ENCODE peak calls at places on chromosomes 11 and 22, in five cellular contexts. S is GM20000, E is adrenal gland, R is lower leg skin, I is fibroblast of mammary gland. Z is an unnamed sample.

GRCh38 chr11:70839851-70840250 is 412.5 kb downstream of the SHANK2 start:
- DNase-seq in S (no peak), E (no peak), R (no peak), I (no peak), Z (no peak)

GRCh38 chr11:111541209-111542061 is 915 bp downstream of the LAYN start:
- DNase-seq in S (peak; percentile 43), E (peak; percentile 48), R (no peak), I (peak; percentile 74), Z (peak; percentile 82)

GRCh38 chr11:13238879-13239514 is 38.6 kb upstream of the BMAL1 start:
- DNase-seq in S (peak; percentile 34), E (peak; percentile 61), R (no peak), I (peak; percentile 62), Z (peak; percentile 33)

GRCh38 chr11:640021-640706 is 3.1 kb downstream of the DRD4 start:
- DNase-seq in S (no peak), E (no peak), R (no peak), I (no peak), Z (no peak)

GRCh38 chr11:119513141-119513805 is 90.3 kb upstream of the THY1 start:
- DNase-seq in S (no peak), E (peak; percentile 35), R (no peak), I (no peak), Z (no peak)

GRCh38 chr22:33400891-33401290 is 342.7 kb upstream of the SYN3 start:
- DNase-seq in S (no peak), E (no peak), R (no peak), I (no peak), Z (no peak)

GRCh38 chr11:62186195-62186594 is 3.8 kb upstream of the SCGB1D1 start:
- DNase-seq in S (no peak), E (no peak), R (no peak), I (no peak), Z (no peak)

GRCh38 chr11:122853261-122853660 is 15.0 kb downstream of the CRTAM start:
- DNase-seq in S (no peak), E (no peak), R (no peak), I (no peak), Z (no peak)

GRCh38 chr11:128465531-128465930 is 121.8 kb downstream of the ETS1 start:
- DNase-seq in S (no peak), E (no peak), R (no peak), I (no peak), Z (no peak)

GRCh38 chr11:126284829-126285228 is 1.9 kb downstream of the TIRAP start:
- DNase-seq in S (peak; percentile 77), E (peak; percentile 89), R (peak; percentile 73), I (peak; percentile 97), Z (peak; percentile 94)

GRCh38 chr11:1883342-1884122 is 8.2 kb downstream of the PRR33 start:
- DNase-seq in S (no peak), E (no peak), R (no peak), I (no peak), Z (no peak)

GRCh38 chr11:93905384-93905783 is 55.0 kb upstream of the VSTM5 start:
- DNase-seq in S (no peak), E (no peak), R (no peak), I (peak; percentile 86), Z (peak; percentile 80)

DNA sequence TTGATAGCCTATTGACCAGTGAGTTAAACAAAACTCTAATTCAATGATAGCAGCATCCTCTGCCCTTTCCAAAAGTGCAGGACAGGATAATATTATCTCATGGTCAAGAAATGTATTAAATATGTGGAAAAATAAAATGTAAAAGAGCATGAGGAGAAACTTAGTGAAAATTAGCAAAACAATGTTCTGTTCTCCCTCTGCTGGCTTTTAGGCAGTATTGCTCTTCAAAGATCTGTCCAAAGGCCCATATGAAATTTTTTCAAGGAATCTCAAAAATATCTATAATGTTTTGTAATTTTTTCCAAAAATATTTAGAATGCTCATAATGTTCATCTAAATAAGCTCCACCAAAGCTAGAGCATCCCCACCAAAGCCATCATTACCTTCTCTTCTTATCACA is 8.3 kb upstream of the ARL14EP start:
- DNase-seq in S (no peak), E (no peak), R (no peak), I (peak; percentile 16), Z (peak; percentile 26)
- TF ChIP-seq CTCF in S (no peak), E (peak; percentile 18), R (no peak), I (peak; percentile 49), Z (peak; percentile 59)

GRCh38 chr11:115676206-115676605 is 172.0 kb upstream of the CADM1 start:
- DNase-seq in S (no peak), E (no peak), R (no peak), I (no peak), Z (no peak)

GRCh38 chr11:115679945-115680344 is 175.7 kb upstream of the CADM1 start:
- DNase-seq in S (no peak), E (no peak), R (no peak), I (no peak), Z (no peak)

GRCh38 chr11:115677190-115677589 is 173.0 kb upstream of the CADM1 start:
- DNase-seq in S (no peak), E (no peak), R (no peak), I (no peak), Z (no peak)

GRCh38 chr11:115676768-115677167 is 172.6 kb upstream of the CADM1 start:
- DNase-seq in S (no peak), E (no peak), R (no peak), I (no peak), Z (peak; percentile 74)

GRCh38 chr11:115678942-115679341 is 174.7 kb upstream of the CADM1 start:
- DNase-seq in S (no peak), E (no peak), R (no peak), I (no peak), Z (no peak)
- TF ChIP-seq CTCF in S (no peak), E (no peak), R (no peak), I (no peak), Z (no peak)

GRCh38 chr11:38788591-38788990 is 2190.6 kb upstream of the RAG2 start:
- DNase-seq in S (no peak), E (no peak), R (no peak), I (no peak), Z (peak; percentile 0)

GRCh38 chr11:38795027-38795426 is 2197.0 kb upstream of the RAG2 start:
- DNase-seq in S (no peak), E (no peak), R (no peak), I (no peak), Z (no peak)

GRCh38 chr11:38791346-38791961 is 2193.4 kb upstream of the RAG2 start:
- DNase-seq in S (peak; percentile 37), E (peak; percentile 57), R (no peak), I (peak; percentile 55), Z (peak; percentile 75)
- TF ChIP-seq CTCF in S (peak; percentile 53), E (peak; percentile 88), R (no peak), I (peak; percentile 74), Z (peak; percentile 77)

GRCh38 chr11:101993172-101993571 is 54.1 kb upstream of the CFAP300 start:
- DNase-seq in S (no peak), E (no peak), R (no peak), I (no peak), Z (no peak)

GRCh38 chr11:101987370-101987769 is 59.9 kb upstream of the CFAP300 start:
- DNase-seq in S (no peak), E (no peak), R (no peak), I (no peak), Z (no peak)
- TF ChIP-seq CTCF in S (no peak), E (no peak), R (no peak), I (no peak), Z (no peak)

Z was measured in astrocyte of the spinal cord.